ENCODE peak calls at places on chromosomes 16 and 17, in six cellular contexts. C, G, K, H, E and W are unnamed samples.

GRCh38 chr16:27579086-27579980 is 29.4 kb downstream of the KATNIP start:
- DNase-seq in C (no peak), G (no peak), K (no peak), H (peak), E (no peak), W (peak)

GRCh38 chr17:49193513-49194296 is 16.7 kb downstream of the GNGT2 start:
- DNase-seq in C (no peak), G (peak), K (no peak), H (peak), E (no peak), W (peak)

GRCh38 chr16:2771496-2772402 is 5.3 kb downstream of the ELOB start:
- DNase-seq in C (no peak), G (no peak), K (no peak), H (no peak), E (peak), W (no peak)

GRCh38 chr16:76985362-76985761 is 205.6 kb upstream of the MON1B start:
- DNase-seq in C (no peak), G (no peak), K (no peak), H (no peak), E (no peak), W (no peak)

GRCh38 chr17:76132574-76133338 is 8.3 kb downstream of the FOXJ1 start:
- DNase-seq in C (no peak), G (no peak), K (peak), H (no peak), E (no peak), W (no peak)

GRCh38 chr17:58280480-58281217 is at the start of gene MPO:
- DNase-seq in C (no peak), G (no peak), K (no peak), H (no peak), E (peak), W (no peak)

GRCh38 chr16:23148513-23149266 is 562 bp downstream of the USP31 start:
- DNase-seq in C (peak), G (peak), K (peak), H (peak), E (peak), W (peak)

GRCh38 chr17:7590743-7591142 is 849 bp upstream of the SOX15 start:
- DNase-seq in C (no peak), G (no peak), K (no peak), H (peak), E (no peak), W (no peak)

GRCh38 chr17:50947844-50948514 is 81.8 kb upstream of the TOB1 start:
- DNase-seq in C (no peak), G (peak), K (no peak), H (no peak), E (peak), W (no peak)

GRCh38 chr17:41634639-41635038 is 10.3 kb upstream of the KRT17 start:
- DNase-seq in C (no peak), G (no peak), K (no peak), H (no peak), E (no peak), W (no peak)

GRCh38 chr16:12111223-12111622 is 134.7 kb downstream of the SNX29 start:
- DNase-seq in C (no peak), G (no peak), K (no peak), H (no peak), E (no peak), W (no peak)

GRCh38 chr17:10099051-10099571 is 99.3 kb downstream of the GAS7 start:
- DNase-seq in C (no peak), G (no peak), K (no peak), H (peak), E (no peak), W (no peak)

GRCh38 chr17:32523827-32524552 is 37.2 kb downstream of the CDK5R1 start:
- DNase-seq in C (no peak), G (no peak), K (no peak), H (no peak), E (no peak), W (no peak)

GRCh38 chr17:76562734-76563148 is 22.9 kb downstream of the PRCD start:
- DNase-seq in C (no peak), G (no peak), K (no peak), H (peak), E (no peak), W (no peak)

GRCh38 chr17:58381124-58381838 is 29.3 kb upstream of the SUPT4H1 start:
- DNase-seq in C (no peak), G (no peak), K (peak), H (no peak), E (no peak), W (peak)

GRCh38 chr16:30725465-30725792 is 22.8 kb upstream of the PHKG2 start:
- DNase-seq in C (no peak), G (no peak), K (no peak), H (no peak), E (no peak), W (no peak)

GRCh38 chr16:12833939-12834338 is 30.3 kb upstream of the CPPED1 start:
- DNase-seq in C (no peak), G (no peak), K (no peak), H (no peak), E (no peak), W (no peak)